ENCODE peak calls at places on chromosome 18, in four cellular contexts. One of them, this sample, is unnamed.

GRCh38 chr18:58325521-58325908 is 281.5 kb downstream of the NEDD4L start:
- DNase-seq in GM12878: no peak
- DNase-seq in SK-N-SH: no peak
- DNase-seq in HepG2: no peak
- DNase-seq in this sample: no peak

GRCh38 chr18:11259421-11259820 is 110.1 kb upstream of the PIEZO2 start:
- DNase-seq in SK-N-SH: peak; percentile 13
- DNase-seq in GM12878: no peak
- DNase-seq in HepG2: no peak
- DNase-seq in this sample: no peak

GRCh38 chr18:77130229-77131099 is 2.1 kb downstream of the MBP start:
- DNase-seq in HepG2: no peak
- DNase-seq in GM12878: no peak
- DNase-seq in SK-N-SH: no peak
- DNase-seq in this sample: no peak

GRCh38 chr18:56638232-56639093 is at the start of gene TXNL1:
- DNase-seq in HepG2: peak; percentile 96
- DNase-seq in SK-N-SH: peak; percentile 97
- DNase-seq in GM12878: peak; percentile 96
- DNase-seq in this sample: peak; percentile 93

GRCh38 chr18:62721837-62722795 is 6.8 kb downstream of the PHLPP1 start:
- DNase-seq in HepG2: no peak
- DNase-seq in SK-N-SH: no peak
- DNase-seq in GM12878: no peak
- DNase-seq in this sample: no peak

GRCh38 chr18:2871111-2871720 is 24.4 kb downstream of the EMILIN2 start:
- DNase-seq in GM12878: no peak
- DNase-seq in SK-N-SH: no peak
- DNase-seq in HepG2: no peak
- DNase-seq in this sample: no peak

GRCh38 chr18:76351961-76352581 is 143.0 kb downstream of the ZNF516 start:
- DNase-seq in SK-N-SH: peak; percentile 92
- DNase-seq in HepG2: peak; percentile 80
- DNase-seq in GM12878: no peak
- DNase-seq in this sample: no peak

GRCh38 chr18:3514312-3515216 is 64.6 kb downstream of the TGIF1 start:
- DNase-seq in SK-N-SH: no peak
- DNase-seq in HepG2: no peak
- DNase-seq in GM12878: no peak
- DNase-seq in this sample: no peak

GRCh38 chr18:6486313-6486712 is 71.6 kb upstream of the L3MBTL4 start:
- DNase-seq in HepG2: no peak
- DNase-seq in SK-N-SH: no peak
- DNase-seq in GM12878: no peak
- DNase-seq in this sample: no peak

GRCh38 chr18:66560092-66560491 is 43.8 kb downstream of the CDH19 start:
- DNase-seq in HepG2: peak; percentile 34
- DNase-seq in SK-N-SH: no peak
- DNase-seq in GM12878: no peak
- DNase-seq in this sample: no peak

GRCh38 chr18:28690836-28691835 is 514.2 kb upstream of the CDH2 start:
- DNase-seq in SK-N-SH: no peak
- DNase-seq in GM12878: no peak
- DNase-seq in HepG2: no peak
- DNase-seq in this sample: no peak

GRCh38 chr18:79568543-79569205 is 110.9 kb upstream of the CTDP1 start:
- DNase-seq in SK-N-SH: no peak
- DNase-seq in HepG2: no peak
- DNase-seq in GM12878: no peak
- DNase-seq in this sample: no peak

GRCh38 chr18:2617974-2618373 is 37.6 kb upstream of the SMCHD1 start:
- DNase-seq in GM12878: no peak
- DNase-seq in HepG2: no peak
- DNase-seq in SK-N-SH: no peak
- DNase-seq in this sample: no peak

GRCh38 chr18:59271606-59272220 is 1.5 kb downstream of the RAX start:
- DNase-seq in SK-N-SH: no peak
- DNase-seq in HepG2: no peak
- DNase-seq in GM12878: no peak
- DNase-seq in this sample: no peak

GRCh38 chr18:57801379-57802165 is 1.5 kb downstream of the ATP8B1 start:
- DNase-seq in GM12878: no peak
- DNase-seq in SK-N-SH: peak; percentile 36
- DNase-seq in HepG2: no peak
- DNase-seq in this sample: no peak

GRCh38 chr18:72427721-72428120 is 116.4 kb downstream of the CBLN2 start:
- DNase-seq in HepG2: no peak
- DNase-seq in GM12878: no peak
- DNase-seq in SK-N-SH: no peak
- DNase-seq in this sample: no peak

GRCh38 chr18:77049938-77050337 is 82.6 kb downstream of the MBP start:
- DNase-seq in GM12878: no peak
- DNase-seq in HepG2: no peak
- DNase-seq in SK-N-SH: no peak
- DNase-seq in this sample: no peak

GRCh38 chr18:59323931-59324622 is 5.6 kb upstream of the CPLX4 start:
- DNase-seq in SK-N-SH: no peak
- DNase-seq in HepG2: no peak
- DNase-seq in GM12878: no peak
- DNase-seq in this sample: no peak

GRCh38 chr18:3903341-3903740 is 453.4 kb downstream of the TGIF1 start:
- DNase-seq in HepG2: no peak
- DNase-seq in GM12878: no peak
- DNase-seq in SK-N-SH: no peak
- DNase-seq in this sample: no peak

GRCh38 chr18:55665506-55665905 is 77.5 kb upstream of the TCF4 start:
- DNase-seq in SK-N-SH: no peak
- DNase-seq in GM12878: no peak
- DNase-seq in HepG2: no peak
- DNase-seq in this sample: no peak

GRCh38 chr18:56709463-56709862 is 58.3 kb downstream of the WDR7 start:
- DNase-seq in GM12878: peak; percentile 46
- DNase-seq in SK-N-SH: peak; percentile 23
- DNase-seq in HepG2: peak; percentile 54
- DNase-seq in this sample: peak; percentile 30

GRCh38 chr18:68714356-68714706 is 577 bp downstream of the TMX3 start:
- DNase-seq in SK-N-SH: peak; percentile 56
- DNase-seq in GM12878: no peak
- DNase-seq in HepG2: peak; percentile 4
- DNase-seq in this sample: peak; percentile 12

GRCh38 chr18:38321262-38321661 is 755.7 kb upstream of the CELF4 start:
- DNase-seq in GM12878: no peak
- DNase-seq in SK-N-SH: peak; percentile 58
- DNase-seq in HepG2: no peak
- DNase-seq in this sample: no peak

DNA sequence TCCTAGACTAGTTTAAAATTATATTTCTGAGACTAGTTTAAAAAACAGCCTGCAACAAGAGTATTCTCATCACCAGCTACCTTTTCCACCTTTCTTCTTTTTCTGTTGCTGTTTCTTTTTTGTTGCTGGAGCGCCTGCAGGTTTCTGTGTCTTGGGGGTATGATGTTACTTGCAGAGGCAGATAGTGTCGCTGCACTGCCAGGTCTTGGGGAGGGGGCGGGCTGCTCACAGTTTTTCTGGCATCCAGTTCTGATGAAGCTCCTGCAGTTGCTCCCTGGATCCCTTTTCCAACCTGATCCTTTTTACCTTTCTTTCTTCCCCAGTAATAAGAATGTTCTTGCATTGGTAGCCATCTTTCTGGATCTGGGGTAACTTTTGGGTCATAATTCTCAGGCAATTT is 8.0 kb upstream of the C18orf32 start:
- DNase-seq in SK-N-SH: no peak
- DNase-seq in GM12878: no peak
- DNase-seq in HepG2: no peak
- DNase-seq in this sample: no peak
- TF ChIP-seq FOXM1 in SK-N-SH: no peak
- TF ChIP-seq FOXM1 in GM12878: no peak
- TF ChIP-seq FOXM1 in HepG2: no peak
- TF ChIP-seq FOXM1 in this sample: no peak

GRCh38 chr18:74661690-74662089 is 64.0 kb downstream of the ZNF407 start:
- DNase-seq in HepG2: no peak
- DNase-seq in GM12878: no peak
- DNase-seq in SK-N-SH: no peak
- DNase-seq in this sample: no peak

GRCh38 chr18:74665905-74666304 is 68.2 kb downstream of the ZNF407 start:
- DNase-seq in SK-N-SH: no peak
- DNase-seq in GM12878: no peak
- DNase-seq in HepG2: no peak
- DNase-seq in this sample: no peak

GRCh38 chr18:74662622-74663021 is 65.0 kb downstream of the ZNF407 start:
- DNase-seq in HepG2: no peak
- DNase-seq in SK-N-SH: no peak
- DNase-seq in GM12878: no peak
- DNase-seq in this sample: no peak

GRCh38 chr18:74669136-74669798 is 71.6 kb downstream of the ZNF407 start:
- DNase-seq in GM12878: no peak
- DNase-seq in SK-N-SH: no peak
- DNase-seq in HepG2: peak; percentile 69
- DNase-seq in this sample: no peak

DNA sequence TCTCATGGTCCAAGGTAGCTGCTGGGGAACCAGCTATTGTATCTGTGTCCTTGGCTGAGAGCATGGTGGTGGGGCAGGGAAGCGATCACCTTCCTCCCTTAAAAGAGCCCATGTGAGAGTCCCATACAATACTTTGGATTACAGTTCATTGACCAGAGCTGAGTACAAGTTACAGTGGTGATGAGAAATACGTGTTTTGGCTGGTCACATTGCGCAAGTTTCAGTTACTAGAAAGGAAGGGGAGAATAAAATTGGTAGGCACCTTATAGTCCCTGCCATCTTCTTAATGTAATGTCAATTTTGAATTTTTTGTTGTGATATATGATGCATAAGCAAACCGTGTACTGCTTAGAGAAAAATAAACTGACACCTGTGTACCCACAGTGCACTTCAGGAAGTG is 67.7 kb downstream of the ZNF407 start:
- DNase-seq in GM12878: no peak
- DNase-seq in HepG2: no peak
- DNase-seq in SK-N-SH: no peak
- DNase-seq in this sample: no peak
- TF ChIP-seq USF2 in GM12878: no peak
- TF ChIP-seq USF2 in HepG2: no peak
- TF ChIP-seq USF2 in SK-N-SH: no peak
- TF ChIP-seq USF2 in this sample: no peak

GRCh38 chr18:9612215-9612830 is 2.0 kb downstream of the PPP4R1 start:
- DNase-seq in HepG2: peak; percentile 66
- DNase-seq in SK-N-SH: peak; percentile 66
- DNase-seq in GM12878: no peak
- DNase-seq in this sample: no peak
- TF ChIP-seq FOXM1 in HepG2: no peak
- TF ChIP-seq FOXM1 in SK-N-SH: no peak
- TF ChIP-seq FOXM1 in GM12878: no peak
- TF ChIP-seq FOXM1 in this sample: no peak

DNA sequence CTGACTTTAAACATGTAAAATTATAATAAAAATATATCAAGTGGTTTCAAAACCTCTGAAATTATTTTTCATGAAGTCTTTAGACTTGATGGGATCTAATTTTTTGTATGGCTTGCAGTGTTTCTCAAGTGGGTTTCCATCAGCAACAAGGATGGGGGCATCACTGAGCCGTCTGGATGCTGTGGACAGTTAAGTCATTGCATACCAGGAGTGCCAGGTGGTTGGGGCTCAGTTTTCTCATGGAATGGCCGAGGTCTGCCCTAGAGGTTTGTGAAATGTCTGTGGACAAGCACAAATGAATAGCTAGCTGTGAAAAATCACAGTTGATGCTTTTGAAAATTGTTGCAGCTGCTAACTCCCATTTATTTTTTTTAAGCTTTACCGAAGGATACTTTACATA is 1.7 kb downstream of the PRELID3A start:
- DNase-seq in HepG2: no peak
- DNase-seq in SK-N-SH: peak; percentile 34
- DNase-seq in GM12878: no peak
- DNase-seq in this sample: peak; percentile 4
- TF ChIP-seq USF2 in HepG2: no peak
- TF ChIP-seq USF2 in SK-N-SH: no peak
- TF ChIP-seq USF2 in GM12878: no peak
- TF ChIP-seq USF2 in this sample: no peak

DNA sequence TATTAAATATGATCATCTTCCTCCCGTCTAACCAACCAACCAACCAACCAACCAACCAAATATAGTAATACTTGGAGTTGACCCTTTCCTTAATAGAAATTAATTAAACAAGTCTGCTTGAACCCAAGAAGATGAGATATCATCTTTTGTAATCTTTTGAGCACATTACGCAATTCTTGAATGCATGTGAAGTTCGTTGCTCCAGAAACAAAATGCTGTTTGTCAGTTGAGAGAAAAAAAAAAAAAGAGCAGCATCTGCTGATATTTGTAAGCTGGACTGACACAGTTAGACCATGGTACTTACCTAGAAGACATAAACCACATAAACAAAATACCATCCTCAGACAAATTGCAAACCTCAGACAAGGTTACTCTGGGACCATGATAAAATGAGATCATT is 9.2 kb upstream of the SERPINB2 start:
- DNase-seq in SK-N-SH: no peak
- DNase-seq in GM12878: no peak
- DNase-seq in HepG2: no peak
- DNase-seq in this sample: no peak
- TF ChIP-seq FOXM1 in SK-N-SH: no peak
- TF ChIP-seq FOXM1 in GM12878: no peak
- TF ChIP-seq FOXM1 in HepG2: no peak
- TF ChIP-seq FOXM1 in this sample: no peak

GRCh38 chr18:33440011-33440383 is 524 bp downstream of the CCDC178 start:
- DNase-seq in GM12878: no peak
- DNase-seq in SK-N-SH: peak; percentile 71
- DNase-seq in HepG2: no peak
- DNase-seq in this sample: peak; percentile 18
- TF ChIP-seq USF2 in GM12878: no peak
- TF ChIP-seq USF2 in SK-N-SH: no peak
- TF ChIP-seq USF2 in HepG2: no peak
- TF ChIP-seq USF2 in this sample: no peak

GRCh38 chr18:44592639-44593038 is 88.0 kb upstream of the SETBP1 start:
- DNase-seq in GM12878: no peak
- DNase-seq in SK-N-SH: no peak
- DNase-seq in HepG2: no peak
- DNase-seq in this sample: no peak

GRCh38 chr18:44588466-44588865 is 92.2 kb upstream of the SETBP1 start:
- DNase-seq in SK-N-SH: no peak
- DNase-seq in GM12878: no peak
- DNase-seq in HepG2: no peak
- DNase-seq in this sample: no peak

GRCh38 chr18:44590976-44591375 is 89.7 kb upstream of the SETBP1 start:
- DNase-seq in SK-N-SH: no peak
- DNase-seq in GM12878: no peak
- DNase-seq in HepG2: no peak
- DNase-seq in this sample: no peak

GRCh38 chr18:44586782-44587524 is 93.7 kb upstream of the SETBP1 start:
- DNase-seq in SK-N-SH: peak; percentile 41
- DNase-seq in GM12878: no peak
- DNase-seq in HepG2: no peak
- DNase-seq in this sample: no peak

GRCh38 chr18:44589709-44590108 is 91.0 kb upstream of the SETBP1 start:
- DNase-seq in GM12878: no peak
- DNase-seq in HepG2: no peak
- DNase-seq in SK-N-SH: no peak
- DNase-seq in this sample: no peak
- TF ChIP-seq FOXM1 in GM12878: no peak
- TF ChIP-seq FOXM1 in HepG2: no peak
- TF ChIP-seq FOXM1 in SK-N-SH: peak; percentile 43
- TF ChIP-seq FOXM1 in this sample: no peak

GRCh38 chr18:48488388-48488850 is 50.4 kb upstream of the CTIF start:
- DNase-seq in HepG2: peak; percentile 97
- DNase-seq in SK-N-SH: no peak
- DNase-seq in GM12878: no peak
- DNase-seq in this sample: peak; percentile 14
- TF ChIP-seq USF2 in HepG2: no peak
- TF ChIP-seq USF2 in SK-N-SH: no peak
- TF ChIP-seq USF2 in GM12878: no peak
- TF ChIP-seq USF2 in this sample: no peak

This sample was measured in K562.